ENCODE peak calls at places on chromosomes 16 and 17, in four cellular contexts. B, O, F and M are unnamed samples.

GRCh38 chr17:17496189-17497064 is at the start of gene RASD1:
- DNase-seq in B (no peak), O (no peak), F (peak; percentile 59), M (peak; percentile 93)

GRCh38 chr16:71439531-71439930 is 2.3 kb downstream of the TLE7 start:
- DNase-seq in B (no peak), O (no peak), F (no peak), M (no peak)

GRCh38 chr17:43905985-43906852 is 1.1 kb downstream of the MPP2 start:
- DNase-seq in B (no peak), O (no peak), F (peak; percentile 47), M (peak; percentile 69)

GRCh38 chr16:77207029-77207428 is 7.8 kb downstream of the SYCE1L start:
- DNase-seq in B (no peak), O (no peak), F (no peak), M (no peak)

GRCh38 chr16:10121496-10121895 is 60.7 kb downstream of the GRIN2A start:
- DNase-seq in B (no peak), O (no peak), F (no peak), M (no peak)

GRCh38 chr17:75454193-75454592 is 2.2 kb upstream of the TMEM94 start:
- DNase-seq in B (no peak), O (peak; percentile 66), F (no peak), M (no peak)

GRCh38 chr16:56776562-56776961 is 46.6 kb downstream of the NUP93 start:
- DNase-seq in B (no peak), O (no peak), F (no peak), M (no peak)

GRCh38 chr16:57694191-57694555 is 433 bp upstream of the DRC7 start:
- DNase-seq in B (no peak), O (no peak), F (peak; percentile 86), M (no peak)

GRCh38 chr17:79988163-79988971 is 47.3 kb downstream of the TBC1D16 start:
- DNase-seq in B (no peak), O (no peak), F (peak; percentile 99), M (no peak)

GRCh38 chr16:31508706-31509523 is 724 bp upstream of the RUSF1 start:
- DNase-seq in B (no peak), O (no peak), F (peak; percentile 23), M (no peak)

GRCh38 chr16:65071371-65072311 is 50.2 kb downstream of the CDH11 start:
- DNase-seq in B (no peak), O (no peak), F (no peak), M (no peak)

GRCh38 chr17:63998050-63998720 is at the start of gene PRR29:
- DNase-seq in B (no peak), O (no peak), F (peak; percentile 66), M (peak; percentile 89)
- TF ChIP-seq SUZ12 in B (no peak), O (no peak), F (no peak), M (no peak)

DNA sequence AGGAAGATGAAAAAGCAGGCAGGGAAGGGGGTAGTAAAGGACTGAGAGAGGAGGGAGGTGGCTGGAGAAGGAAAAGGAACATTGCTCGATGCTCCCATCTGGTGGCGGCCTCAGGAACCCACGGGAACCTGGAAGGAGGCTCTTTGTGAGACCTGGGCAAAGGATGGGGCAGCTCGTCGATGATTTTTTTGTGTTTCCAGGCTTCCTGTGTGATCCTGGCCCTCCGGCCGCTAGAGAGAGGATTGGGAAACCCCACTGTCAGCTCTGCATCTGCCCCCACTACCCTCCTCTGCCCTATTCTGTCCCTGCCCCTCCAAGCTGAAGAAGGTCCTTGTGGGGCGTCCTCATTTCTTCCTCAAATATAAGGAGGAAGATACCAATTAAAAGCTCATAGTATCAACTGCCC is 6.6 kb downstream of the WFIKKN2 start:
- DNase-seq in B (peak; percentile 53), O (no peak), F (peak; percentile 66), M (peak; percentile 87)
- TF ChIP-seq SP1 in B (no peak), O (no peak), F (no peak), M (no peak)

DNA sequence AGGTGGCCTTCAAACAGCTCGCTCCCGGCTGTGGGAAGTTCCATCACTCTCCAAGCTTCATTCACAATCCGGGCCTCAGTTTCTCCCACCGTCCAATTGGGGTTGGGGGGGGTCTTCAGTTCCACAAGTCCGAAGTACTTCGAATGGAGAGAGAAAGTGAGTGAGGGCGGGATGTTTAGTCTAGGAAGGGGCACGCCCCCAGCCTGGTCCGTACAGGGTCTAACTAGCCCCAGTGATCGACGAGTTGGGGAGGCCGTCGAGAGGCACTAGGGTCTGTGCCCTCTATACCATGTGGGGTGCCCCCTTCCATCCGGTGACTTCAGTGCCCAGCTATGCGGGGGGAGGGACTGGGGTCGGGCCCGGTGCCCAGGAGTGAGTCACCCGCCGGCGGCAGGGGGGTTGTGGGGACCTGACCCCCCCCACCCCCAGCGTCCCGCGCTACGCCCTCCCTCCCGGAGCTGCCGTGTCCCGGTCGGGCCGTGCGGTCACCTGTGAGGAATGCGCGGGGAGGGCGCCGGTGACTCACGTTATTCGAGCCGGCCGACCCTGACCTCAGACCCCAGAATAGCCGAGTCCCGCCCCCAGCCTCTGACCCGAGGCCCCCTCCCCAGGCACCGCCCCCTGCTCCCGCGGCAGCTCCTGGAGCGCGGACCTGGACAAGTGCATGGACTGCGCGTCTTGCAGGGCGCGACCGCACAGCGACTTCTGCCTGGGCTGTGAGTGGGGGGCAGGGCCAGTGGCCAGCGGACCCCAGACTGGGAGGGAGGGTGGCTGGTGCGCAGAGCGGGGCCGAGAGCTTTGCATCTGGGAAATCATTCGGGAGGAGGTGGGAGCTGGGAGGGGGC is 658 bp downstream of the TNFRSF12A start:
- DNase-seq in B (peak; percentile 78), O (no peak), F (peak; percentile 87), M (no peak)
- TF ChIP-seq SUZ12 in B (no peak), O (no peak), F (no peak), M (no peak)

GRCh38 chr16:50268352-50268751 is 2.0 kb downstream of the ADCY7 start:
- DNase-seq in B (no peak), O (no peak), F (peak; percentile 47), M (no peak)
- TF ChIP-seq SP1 in B (no peak), O (no peak), F (no peak), M (no peak)

DNA sequence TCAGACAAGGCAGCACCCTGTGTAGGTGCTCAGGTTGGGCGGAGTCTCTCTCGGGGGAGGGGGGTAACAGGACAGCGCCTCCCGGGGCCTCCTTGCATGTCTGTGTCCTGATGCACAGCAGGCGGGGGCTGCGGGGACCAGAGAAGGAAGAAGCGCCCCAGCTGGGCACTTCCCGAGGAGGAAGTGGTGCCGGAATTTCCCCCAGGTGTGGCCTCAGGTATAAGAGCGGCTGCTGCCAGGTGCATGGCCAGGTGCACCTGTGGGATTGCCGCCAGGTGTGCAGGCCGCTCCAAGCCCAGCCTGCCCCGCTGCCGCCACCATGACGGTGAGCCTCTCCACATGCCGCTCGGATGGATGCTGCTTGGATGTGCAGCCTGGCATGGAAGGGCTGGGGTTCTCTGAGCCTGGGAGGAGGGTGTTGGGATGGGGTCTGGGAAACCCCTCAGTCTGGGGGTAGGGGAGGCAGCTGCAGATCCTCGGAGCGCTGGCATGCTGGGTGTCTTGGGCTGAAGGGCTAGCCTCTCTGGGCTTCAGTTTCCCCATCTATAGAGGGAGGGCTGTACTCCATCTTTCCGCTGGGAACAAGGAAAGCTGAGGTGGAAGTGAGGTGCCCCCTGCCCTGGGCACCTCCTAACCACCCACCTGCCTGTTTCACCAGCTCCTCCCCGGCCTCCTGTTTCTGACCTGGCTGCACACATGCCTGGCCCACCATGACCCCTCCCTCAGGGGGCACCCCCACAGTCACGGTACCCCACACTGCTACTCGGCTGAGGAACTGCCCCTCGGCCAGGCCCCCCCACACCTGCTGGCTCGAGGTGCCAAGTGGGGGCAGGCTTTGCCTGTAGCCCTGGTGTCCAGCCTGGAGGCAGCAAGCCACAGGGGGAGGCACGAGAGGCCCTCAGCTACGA is at the start of gene IL17C:
- DNase-seq in B (no peak), O (no peak), F (no peak), M (no peak)
- TF ChIP-seq SUZ12 in B (no peak), O (no peak), F (no peak), M (no peak)

DNA sequence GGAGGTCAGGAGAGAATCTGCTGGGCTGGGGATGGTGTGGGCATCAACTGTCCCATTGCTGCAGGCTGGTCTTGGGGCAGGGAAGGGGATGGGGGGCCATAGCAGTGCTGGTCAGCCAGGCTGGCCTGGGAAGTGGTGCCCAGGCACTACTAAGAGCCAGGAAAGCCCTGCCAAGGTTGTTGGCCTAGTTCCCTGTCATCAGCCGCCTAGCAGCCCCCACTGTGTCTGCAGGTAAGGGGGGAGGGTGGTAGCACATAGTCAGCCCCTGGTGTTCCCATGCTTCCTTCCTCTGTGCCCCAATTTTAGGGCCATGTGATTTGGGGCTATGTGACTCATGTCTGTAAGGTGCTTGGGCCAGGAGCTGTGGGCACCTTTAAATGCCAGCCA is 17.8 kb downstream of the GJD3 start:
- DNase-seq in B (no peak), O (no peak), F (no peak), M (no peak)
- TF ChIP-seq SP1 in B (no peak), O (no peak), F (no peak), M (no peak)

GRCh38 chr17:78667741-78668640 is 90.8 kb upstream of the DNAH17 start:
- DNase-seq in B (no peak), O (no peak), F (no peak), M (no peak)

GRCh38 chr17:78665385-78665951 is 88.3 kb upstream of the DNAH17 start:
- DNase-seq in B (no peak), O (no peak), F (no peak), M (no peak)

GRCh38 chr17:78665952-78666920 is 89.0 kb upstream of the DNAH17 start:
- DNase-seq in B (no peak), O (no peak), F (peak; percentile 88), M (no peak)

GRCh38 chr17:78667091-78667490 is 89.9 kb upstream of the DNAH17 start:
- DNase-seq in B (no peak), O (no peak), F (no peak), M (no peak)

GRCh38 chr17:78664476-78665384 is 87.5 kb upstream of the DNAH17 start:
- DNase-seq in B (no peak), O (no peak), F (peak; percentile 71), M (no peak)
- TF ChIP-seq SUZ12 in B (no peak), O (no peak), F (no peak), M (no peak)

GRCh38 chr17:3766783-3767182 is 34.2 kb downstream of the ITGAE start:
- DNase-seq in B (no peak), O (no peak), F (no peak), M (no peak)
- TF ChIP-seq SP1 in B (no peak), O (no peak), F (no peak), M (no peak)